ENCODE peak calls at places on chromosomes 4 and X, in four cellular contexts. M is mesendoderm, H is H9, J is IMR-90. U is an unnamed sample.

GRCh38 chr4:8362483-8362882 is 78.0 kb downstream of the ACOX3 start:
- DNase-seq in M (peak), H (no peak), J (no peak), U (no peak)

GRCh38 chrX:134537179-134537945 is 77.4 kb downstream of the HPRT1 start:
- DNase-seq in M (peak), H (no peak), J (peak), U (peak)

GRCh38 chr4:89915937-89916336 is 21.3 kb downstream of the MMRN1 start:
- DNase-seq in M (peak), H (no peak), J (no peak), U (no peak)

GRCh38 chr4:81486502-81486901 is 14.8 kb upstream of the RASGEF1B start:
- DNase-seq in M (peak), H (peak), J (no peak), U (no peak)

GRCh38 chr4:110193822-110194761 is 4.3 kb downstream of the ELOVL6 start:
- DNase-seq in M (peak), H (peak), J (peak), U (peak)

GRCh38 chr4:66284991-66285451 is 614.7 kb upstream of the EPHA5 start:
- DNase-seq in M (no peak), H (no peak), J (no peak), U (no peak)

GRCh38 chr4:38904090-38904666 is 36.6 kb downstream of the FAM114A1 start:
- DNase-seq in M (no peak), H (no peak), J (no peak), U (no peak)

GRCh38 chr4:74235135-74235534 is 73.1 kb upstream of the EPGN start:
- DNase-seq in M (no peak), H (no peak), J (no peak), U (no peak)

GRCh38 chr4:142406051-142406549 is 440.0 kb downstream of the INPP4B start:
- DNase-seq in M (peak), H (peak), J (no peak), U (peak)

GRCh38 chrX:85998954-85999353 is 48.4 kb downstream of the CHM start:
- DNase-seq in M (no peak), H (no peak), J (no peak), U (no peak)

GRCh38 chr4:110160616-110161015 is 37.8 kb downstream of the ELOVL6 start:
- DNase-seq in M (no peak), H (no peak), J (no peak), U (peak)

GRCh38 chrX:136209016-136209738 is 42.0 kb downstream of the MAP7D3 start:
- DNase-seq in M (peak), H (peak), J (peak), U (peak)
- H2AK5ac ChIP-seq in M (no peak), H (no peak), J (peak), U (no peak)

GRCh38 chr4:2802618-2803531 is 10.0 kb downstream of the SH3BP2 start:
- DNase-seq in M (no peak), H (no peak), J (no peak), U (no peak)
- H2AK5ac ChIP-seq in M (no peak), H (no peak), J (peak), U (no peak)

DNA sequence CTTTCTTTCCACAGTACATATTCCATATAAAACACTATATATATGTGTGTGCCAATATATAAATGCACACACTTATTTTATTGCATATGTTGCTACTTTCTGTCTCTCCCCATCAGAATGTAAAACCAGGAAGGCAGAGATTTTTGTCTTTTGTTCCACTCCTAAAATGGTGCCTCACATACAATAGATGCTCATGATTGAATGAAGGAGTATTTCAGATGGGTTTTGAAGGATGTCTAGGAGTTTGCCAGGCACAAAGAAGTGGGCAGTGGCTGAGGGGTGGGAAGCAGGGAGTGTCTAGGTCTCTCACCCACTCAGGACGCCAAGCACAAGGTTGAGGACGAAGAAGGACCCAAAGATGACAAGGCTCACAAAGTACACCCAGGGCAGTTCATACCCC is 5.4 kb downstream of the CACNA1F start:
- DNase-seq in M (no peak), H (no peak), J (no peak), U (no peak)
- H2AK5ac ChIP-seq in M (no peak), H (no peak), J (no peak), U (no peak)

DNA sequence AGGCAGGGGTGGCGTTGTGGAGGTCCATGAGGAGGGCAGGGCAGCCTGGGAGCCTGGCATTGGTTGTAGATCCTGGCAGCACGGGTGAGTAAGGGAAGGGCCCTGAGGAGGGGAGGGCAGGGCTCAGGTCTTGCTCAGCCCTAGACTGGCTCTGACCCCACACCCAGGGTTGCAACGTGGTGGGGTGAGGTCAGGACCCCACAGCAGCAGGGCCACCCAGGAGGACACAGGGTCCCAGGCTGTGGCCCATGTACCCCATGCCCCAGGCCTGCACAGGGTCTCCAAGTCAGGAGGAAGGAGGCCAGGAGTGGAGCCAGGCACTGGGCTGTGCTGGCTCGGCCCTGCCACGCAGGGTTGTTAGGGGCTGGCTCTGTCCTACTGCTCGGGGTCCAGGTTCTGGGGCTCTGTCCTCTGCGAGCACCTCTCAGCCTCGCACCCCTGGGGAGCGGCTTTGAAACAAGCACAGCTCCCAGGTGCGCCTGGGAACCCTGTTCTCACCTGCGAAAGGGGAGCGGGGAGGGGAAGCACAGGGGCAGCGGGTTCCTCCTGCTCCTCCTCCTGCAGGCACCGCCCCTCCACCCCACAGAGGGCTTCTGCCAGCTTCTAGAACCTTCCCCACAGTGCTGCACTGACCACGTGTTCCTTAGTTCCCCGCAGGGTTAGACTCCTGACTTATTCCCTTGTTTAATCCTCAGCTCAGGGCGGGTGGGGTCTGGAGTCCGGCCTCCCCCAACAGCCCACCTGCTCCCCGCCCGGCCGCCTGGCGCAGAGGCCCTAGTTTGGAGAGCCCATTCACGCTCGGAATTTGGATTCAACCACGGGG is 20.4 kb downstream of the MSANTD1 start:
- DNase-seq in M (no peak), H (no peak), J (no peak), U (no peak)
- H2AK5ac ChIP-seq in M (no peak), H (no peak), J (no peak), U (no peak)

DNA sequence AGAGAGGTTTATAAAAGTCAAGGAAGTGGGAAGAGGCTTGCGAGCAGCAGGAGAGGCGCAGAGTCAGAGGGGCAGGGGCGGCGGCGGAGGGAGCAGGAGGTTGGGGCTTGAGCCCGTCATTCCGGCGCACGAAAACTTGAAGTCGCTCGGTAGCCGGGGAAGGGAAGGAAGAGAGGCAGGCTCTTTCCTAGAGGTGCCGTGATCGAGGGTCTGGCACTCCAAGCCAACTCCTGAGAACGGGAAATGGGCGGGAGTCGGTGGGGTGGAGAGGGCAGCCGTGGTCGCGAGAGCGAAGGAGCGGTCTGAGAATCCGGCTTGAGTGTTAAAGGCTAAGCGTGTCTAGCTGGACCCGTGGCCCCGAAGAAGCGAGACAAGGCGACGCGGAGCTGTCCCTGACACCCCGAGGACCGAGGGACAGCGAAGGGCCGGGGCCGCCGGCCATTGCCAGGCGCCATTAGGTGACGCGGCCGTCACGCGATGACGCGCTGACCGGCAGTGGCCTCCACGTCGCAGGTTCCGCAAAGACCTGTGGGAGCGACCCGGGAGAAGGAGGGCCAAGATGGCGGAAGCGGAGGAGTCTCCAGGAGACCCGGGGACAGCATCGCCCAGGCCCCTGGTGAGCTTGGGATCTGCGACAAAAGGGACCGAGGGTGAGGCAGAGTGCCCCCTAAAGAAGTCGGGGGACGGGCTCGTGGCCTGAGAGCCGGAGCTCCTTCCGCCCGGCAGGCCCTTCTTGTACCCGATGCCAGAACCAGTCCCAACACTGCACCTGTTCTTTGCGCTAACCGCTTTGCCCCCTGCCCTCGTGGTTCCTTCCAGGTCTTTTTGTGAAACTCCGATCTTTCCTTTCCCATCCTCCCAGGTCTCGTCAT is at the start of gene YIPF6:
- DNase-seq in M (peak), H (peak), J (peak), U (peak)
- H2AK5ac ChIP-seq in M (no peak), H (no peak), J (peak), U (peak)

U was measured in trophoblast cell.